ENCODE peak calls at places on chromosomes 6 and 20, in ten cellular contexts. L, P, I, C, T, M, Y, N, K and A are unnamed samples. For H3K4me1, the result is how much of the 10 kb centered on the place peaks cover.

GRCh38 chr6:169723991-169724553 is at the start of gene PHF10:
- DNase-seq in L (peak), P (peak), I (peak), C (peak), T (peak), M (peak), Y (peak), N (no peak), K (peak), A (peak)

GRCh38 chr6:66096679-66097078 is 389.7 kb upstream of the EYS start:
- DNase-seq in L (no peak), P (no peak), I (no peak), C (no peak), T (no peak), M (no peak), Y (no peak), N (no peak), K (peak), A (no peak)

GRCh38 chr6:119443993-119444641 is 94.6 kb upstream of the MAN1A1 start:
- DNase-seq in L (no peak), P (no peak), I (peak), C (peak), T (no peak), M (no peak), Y (no peak), N (no peak), K (no peak), A (no peak)

GRCh38 chr6:147660334-147661311 is 152.1 kb downstream of the SAMD5 start:
- DNase-seq in L (no peak), P (no peak), I (no peak), C (no peak), T (no peak), M (no peak), Y (no peak), N (no peak), K (no peak), A (no peak)

GRCh38 chr6:83430606-83431544 is at the start of gene ME1:
- DNase-seq in L (peak), P (peak), I (peak), C (peak), T (peak), M (peak), Y (peak), N (peak), K (peak), A (peak)

GRCh38 chr20:3330046-3330741 is 77.3 kb downstream of the DNAAF9 start:
- DNase-seq in L (no peak), P (no peak), I (peak), C (peak), T (no peak), M (no peak), Y (no peak), N (no peak), K (no peak), A (no peak)

GRCh38 chr20:48019496-48019895 is 234.2 kb upstream of the SULF2 start:
- DNase-seq in L (no peak), P (no peak), I (no peak), C (no peak), T (no peak), M (no peak), Y (no peak), N (peak), K (no peak), A (no peak)

GRCh38 chr20:45545754-45546453 is 1.3 kb downstream of the EPPIN start:
- DNase-seq in L (no peak), P (peak), I (peak), C (peak), T (no peak), M (no peak), Y (no peak), N (no peak), K (no peak), A (no peak)

GRCh38 chr20:57398231-57398821 is 7.1 kb downstream of the RBM38 start:
- DNase-seq in L (peak), P (no peak), I (no peak), C (no peak), T (peak), M (peak), Y (peak), N (no peak), K (peak), A (peak)

GRCh38 chr20:23290761-23291574 is 59.6 kb upstream of the NXT1 start:
- DNase-seq in L (no peak), P (no peak), I (no peak), C (no peak), T (no peak), M (no peak), Y (no peak), N (no peak), K (no peak), A (no peak)

GRCh38 chr20:9515761-9516657 is 1.6 kb downstream of the LAMP5 start:
- DNase-seq in L (no peak), P (no peak), I (no peak), C (no peak), T (no peak), M (no peak), Y (no peak), N (no peak), K (no peak), A (peak)
- H3K4me1 ChIP-seq in L (under half), P (under half), I (under half), C (under half), T (under half), M (under half), Y (under half), N (under half), K (under half), A (under half)

GRCh38 chr6:34129753-34130152 is 16.1 kb downstream of the GRM4 start:
- DNase-seq in L (no peak), P (no peak), I (no peak), C (no peak), T (no peak), M (no peak), Y (no peak), N (no peak), K (no peak), A (no peak)

GRCh38 chr6:34131326-34132081 is 14.4 kb downstream of the GRM4 start:
- DNase-seq in L (no peak), P (no peak), I (no peak), C (no peak), T (no peak), M (no peak), Y (no peak), N (no peak), K (no peak), A (no peak)

GRCh38 chr6:34130870-34131269 is 15.0 kb downstream of the GRM4 start:
- DNase-seq in L (no peak), P (no peak), I (no peak), C (peak), T (no peak), M (no peak), Y (no peak), N (no peak), K (no peak), A (no peak)

GRCh38 chr6:34132082-34132357 is 13.9 kb downstream of the GRM4 start:
- DNase-seq in L (no peak), P (no peak), I (no peak), C (no peak), T (no peak), M (no peak), Y (no peak), N (no peak), K (no peak), A (no peak)

GRCh38 chr6:34132486-34133185 is 13.3 kb downstream of the GRM4 start:
- DNase-seq in L (peak), P (peak), I (peak), C (peak), T (no peak), M (no peak), Y (no peak), N (no peak), K (no peak), A (no peak)
- H3K4me3 ChIP-seq in L (no peak), P (no peak), I (no peak), C (no peak), T (no peak), M (no peak), Y (no peak), N (no peak), K (no peak), A (no peak)

DNA sequence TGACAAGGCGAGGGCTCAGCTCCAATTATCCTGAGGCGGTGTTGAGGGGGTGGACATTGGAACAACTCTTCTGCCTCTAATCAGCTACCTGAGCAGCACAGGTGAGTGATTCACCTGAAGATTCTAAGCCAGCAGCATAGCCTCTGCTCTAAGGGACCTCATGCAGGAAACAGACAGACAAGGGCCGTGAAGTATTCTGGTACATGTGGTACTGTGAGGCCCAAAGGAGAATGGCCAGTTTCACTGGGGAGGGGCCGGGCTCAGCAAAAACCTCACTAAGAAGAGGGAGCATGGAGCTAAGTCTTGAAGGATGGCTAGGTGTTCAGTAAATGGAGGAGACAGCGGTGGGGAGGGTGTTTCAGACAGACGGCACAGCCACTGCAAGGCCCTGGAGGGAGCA is 58.5 kb upstream of the CCDC167 start:
- DNase-seq in L (no peak), P (no peak), I (no peak), C (no peak), T (no peak), M (no peak), Y (no peak), N (no peak), K (no peak), A (no peak)
- H3K4me1 ChIP-seq in L (under half), P (under half), I (under half), C (under half), T (under half), M (under half), Y (under half), N (under half), K (under half), A (under half)

GRCh38 chr6:27092316-27092692 is 155.2 kb upstream of the PRSS16 start:
- DNase-seq in L (no peak), P (no peak), I (no peak), C (no peak), T (no peak), M (no peak), Y (no peak), N (no peak), K (no peak), A (no peak)
- H3K4me3 ChIP-seq in L (no peak), P (peak), I (peak), C (peak), T (no peak), M (no peak), Y (no peak), N (peak), K (no peak), A (no peak)

DNA sequence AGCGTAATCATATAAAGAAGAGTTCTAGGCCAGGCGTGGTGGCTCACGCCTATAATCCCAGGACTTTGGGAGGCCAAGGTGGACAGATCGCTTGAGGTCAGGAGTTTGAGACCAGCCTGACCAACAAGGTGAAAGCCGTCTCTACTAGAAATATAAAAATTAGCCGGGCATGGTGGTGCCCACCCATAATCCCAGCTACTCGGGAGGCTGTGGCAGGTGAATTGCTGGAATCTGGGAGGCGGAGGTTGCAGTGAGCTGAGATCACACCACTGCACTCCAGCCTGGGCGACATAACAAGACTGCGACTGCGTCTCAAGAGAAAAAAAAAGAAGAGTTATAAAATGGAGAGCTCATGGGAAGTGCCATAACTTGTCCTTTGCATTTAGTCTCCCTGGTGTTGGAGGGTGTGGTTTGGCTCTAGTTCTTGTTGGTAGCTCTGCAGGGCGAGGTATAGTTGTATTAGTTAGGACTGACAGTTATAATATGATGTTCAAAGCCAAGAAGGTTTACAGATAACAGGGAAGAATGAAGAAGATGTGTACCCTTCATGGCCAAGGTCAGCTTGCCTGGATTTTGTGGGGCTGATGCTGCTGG is 54.8 kb downstream of the UTRN start:
- DNase-seq in L (no peak), P (no peak), I (no peak), C (no peak), T (no peak), M (no peak), Y (no peak), N (no peak), K (no peak), A (no peak)
- H3K4me1 ChIP-seq in L (half or more), P (under half), I (under half), C (under half), T (half or more), M (under half), Y (half or more), N (under half), K (under half), A (half or more)

GRCh38 chr6:127518212-127518709 is 874 bp downstream of the MTCL3 start:
- DNase-seq in L (no peak), P (no peak), I (no peak), C (no peak), T (no peak), M (no peak), Y (no peak), N (no peak), K (no peak), A (no peak)

GRCh38 chr6:127517698-127518097 is 1.4 kb downstream of the MTCL3 start:
- DNase-seq in L (no peak), P (no peak), I (no peak), C (no peak), T (no peak), M (no peak), Y (no peak), N (no peak), K (no peak), A (no peak)

GRCh38 chr6:127519469-127519785 is 292 bp upstream of the MTCL3 start:
- DNase-seq in L (no peak), P (no peak), I (no peak), C (no peak), T (no peak), M (no peak), Y (no peak), N (no peak), K (no peak), A (no peak)

GRCh38 chr6:127518710-127519468 is at the start of gene MTCL3:
- DNase-seq in L (peak), P (peak), I (peak), C (peak), T (no peak), M (no peak), Y (peak), N (peak), K (no peak), A (no peak)

GRCh38 chr6:127520061-127520460 is 926 bp upstream of the MTCL3 start:
- DNase-seq in L (no peak), P (peak), I (peak), C (peak), T (no peak), M (no peak), Y (no peak), N (no peak), K (no peak), A (no peak)
- H3K4me3 ChIP-seq in L (no peak), P (no peak), I (no peak), C (no peak), T (no peak), M (no peak), Y (no peak), N (no peak), K (no peak), A (no peak)

GRCh38 chr20:17967595-17968365 is 814 bp downstream of the SNX5 start:
- DNase-seq in L (no peak), P (no peak), I (peak), C (peak), T (peak), M (no peak), Y (no peak), N (peak), K (no peak), A (no peak)

GRCh38 chr20:17969884-17970409 is 1.1 kb downstream of the MGME1 start:
- DNase-seq in L (peak), P (peak), I (peak), C (peak), T (no peak), M (peak), Y (no peak), N (peak), K (no peak), A (peak)

GRCh38 chr20:17966432-17967312 is 1.9 kb downstream of the SNX5 start:
- DNase-seq in L (no peak), P (peak), I (peak), C (peak), T (no peak), M (no peak), Y (no peak), N (no peak), K (no peak), A (no peak)

GRCh38 chr20:17969276-17969883 is 562 bp downstream of the MGME1 start:
- DNase-seq in L (peak), P (peak), I (peak), C (peak), T (peak), M (no peak), Y (no peak), N (peak), K (no peak), A (peak)

DNA sequence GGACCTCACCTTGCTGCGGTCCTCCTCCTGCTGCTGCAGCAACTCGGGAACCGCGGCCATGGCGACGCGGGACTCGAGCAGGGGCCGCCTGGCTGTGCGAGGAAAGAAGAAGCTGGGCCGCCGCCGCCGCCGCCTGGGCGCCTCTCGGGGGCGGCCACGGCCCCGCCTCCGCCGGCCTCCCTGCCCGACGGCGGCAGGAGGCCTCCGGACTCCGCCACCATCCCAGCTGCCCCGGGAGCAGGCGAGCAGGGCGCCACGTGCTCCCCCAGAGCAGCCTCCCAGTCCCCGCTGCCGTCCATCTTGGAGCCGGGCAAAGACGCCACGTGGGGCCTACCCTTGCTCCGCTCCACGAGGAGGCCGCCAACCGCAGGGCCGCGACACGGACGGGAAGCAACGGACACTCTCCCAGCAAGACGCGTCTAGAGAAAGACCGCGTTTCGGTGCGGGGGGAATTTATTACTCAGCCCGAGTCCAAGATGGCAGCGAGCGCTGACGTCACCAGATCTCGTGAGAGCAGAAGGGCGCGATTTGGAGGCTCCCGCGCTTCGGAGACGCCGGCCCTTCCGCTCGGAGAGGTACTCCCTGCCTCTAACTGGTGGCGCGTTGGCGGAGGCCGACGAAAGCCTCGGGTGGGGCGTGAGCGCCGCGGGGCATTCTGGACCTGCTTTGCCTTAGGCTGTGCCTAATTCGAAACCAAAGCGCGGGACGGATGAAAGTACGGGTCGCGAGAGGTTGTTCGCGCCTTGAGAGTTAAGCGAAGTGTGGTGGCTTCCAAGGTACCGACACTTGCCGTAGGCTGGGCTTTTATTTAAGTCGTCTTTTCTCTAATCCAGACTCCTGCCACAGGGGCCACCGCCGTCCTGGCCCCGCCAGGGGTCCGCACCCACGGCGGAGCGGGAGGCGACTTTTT is at the start of the genes MGME1 and SNX5:
- DNase-seq in L (peak), P (peak), I (peak), C (peak), T (peak), M (peak), Y (peak), N (peak), K (peak), A (peak)
- H3K4me1 ChIP-seq in L (half or more), P (under half), I (under half), C (half or more), T (half or more), M (under half), Y (half or more), N (under half), K (under half), A (half or more)

DNA sequence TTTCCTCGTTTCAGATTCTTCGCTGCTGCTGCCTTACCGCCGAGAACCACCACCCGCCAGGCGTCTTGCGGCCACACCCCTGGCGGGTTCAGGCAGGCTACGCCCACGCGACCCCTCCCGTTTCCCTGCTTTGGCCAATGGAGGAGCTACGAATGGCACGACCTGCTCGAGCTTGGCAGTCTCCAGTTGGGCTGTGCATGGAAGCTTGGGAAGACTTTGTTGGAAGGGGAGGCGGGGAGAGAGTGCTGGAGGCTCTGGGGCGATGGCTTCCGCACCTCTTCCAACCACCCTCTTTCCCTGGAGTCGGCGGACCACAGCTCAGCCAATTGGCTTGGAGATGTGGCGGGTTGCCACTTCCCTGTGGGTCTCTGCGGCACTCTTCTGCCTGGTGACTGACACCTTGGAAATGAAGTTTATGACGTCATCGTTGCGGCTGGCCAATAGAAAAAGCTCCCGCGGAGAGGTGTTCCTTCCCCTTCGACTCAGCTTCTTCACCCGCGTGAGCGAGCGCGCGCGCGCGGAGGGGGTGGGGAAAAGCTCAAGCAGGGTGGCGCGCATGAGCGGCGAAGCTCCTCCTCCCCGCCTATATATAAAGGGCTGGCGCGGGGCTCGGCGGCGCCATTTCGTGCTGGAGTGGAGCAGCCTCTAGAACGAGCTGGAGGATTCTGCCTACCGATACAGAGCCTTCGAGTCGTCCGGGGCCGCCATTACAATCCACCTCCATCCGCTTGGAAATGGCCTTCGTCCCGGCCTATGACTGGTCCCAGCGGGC is 3.4 kb downstream of the BRD2 start:
- DNase-seq in L (peak), P (peak), I (peak), C (peak), T (peak), M (peak), Y (peak), N (peak), K (peak), A (peak)
- H3K4me3 ChIP-seq in L (peak), P (peak), I (peak), C (peak), T (peak), M (peak), Y (peak), N (peak), K (peak), A (peak)

DNA sequence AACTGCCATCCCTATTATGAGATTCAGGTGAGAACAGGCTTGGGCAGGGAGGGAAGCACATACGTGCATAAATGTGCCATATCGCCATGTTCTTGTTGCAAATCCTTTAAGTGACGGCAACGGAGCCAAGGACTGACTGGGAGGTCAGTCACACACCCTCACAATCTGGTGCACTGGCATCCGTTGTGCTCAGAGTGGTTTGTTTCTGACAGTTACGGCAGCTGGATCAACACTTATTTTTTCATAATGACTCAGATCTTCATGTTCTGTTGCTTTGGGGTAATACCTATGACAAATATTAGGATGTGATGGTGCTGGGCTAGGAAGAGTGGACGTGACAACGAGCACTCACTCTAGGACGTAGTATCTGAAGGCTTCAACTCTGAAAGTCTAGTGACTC is 56.2 kb upstream of the PREP start:
- DNase-seq in L (no peak), P (no peak), I (no peak), C (no peak), T (no peak), M (no peak), Y (no peak), N (no peak), K (no peak), A (no peak)
- H3K4me1 ChIP-seq in L (under half), P (under half), I (under half), C (under half), T (under half), M (under half), Y (under half), N (under half), K (under half), A (under half)